ENCODE peak calls at places on chromosomes 13 and 19, in four cellular contexts. V, S, N and H are unnamed samples.

GRCh38 chr19:47609885-47610545 is 1.1 kb downstream of the BICRA start:
- DNase-seq in V (peak), S (peak), N (peak), H (peak)

GRCh38 chr19:36686365-36687213 is 823 bp upstream of the ZNF567 start:
- DNase-seq in V (peak), S (no peak), N (no peak), H (no peak)

GRCh38 chr19:48925240-48925843 is 8.2 kb upstream of the DHDH start:
- DNase-seq in V (no peak), S (no peak), N (no peak), H (no peak)

GRCh38 chr13:72536668-72537399 is 190.6 kb downstream of the MZT1 start:
- DNase-seq in V (no peak), S (no peak), N (no peak), H (no peak)

GRCh38 chr13:46178143-46178542 is 3.8 kb downstream of the LCP1 start:
- DNase-seq in V (no peak), S (no peak), N (no peak), H (no peak)

GRCh38 chr19:46471778-46472543 is 598 bp upstream of the PNMA8A start:
- DNase-seq in V (no peak), S (no peak), N (no peak), H (no peak)

GRCh38 chr19:48543121-48543710 is 8.8 kb upstream of the SULT2B1 start:
- DNase-seq in V (no peak), S (no peak), N (no peak), H (no peak)

GRCh38 chr19:57887195-57887941 is 1.5 kb downstream of the ZNF814 start:
- DNase-seq in V (no peak), S (no peak), N (no peak), H (peak)

GRCh38 chr19:48928164-48929005 is 5.1 kb upstream of the DHDH start:
- DNase-seq in V (no peak), S (no peak), N (no peak), H (no peak)

GRCh38 chr19:43847246-43847645 is 20.1 kb downstream of the ZNF283 start:
- DNase-seq in V (no peak), S (no peak), N (no peak), H (no peak)

GRCh38 chr13:79626924-79627323 is 146.0 kb downstream of the NDFIP2 start:
- DNase-seq in V (no peak), S (no peak), N (no peak), H (no peak)

GRCh38 chr19:49097453-49098288 is 12.4 kb downstream of the SNRNP70 start:
- DNase-seq in V (peak), S (peak), N (peak), H (peak)

GRCh38 chr19:326851-327250 is 17.7 kb downstream of the MIER2 start:
- DNase-seq in V (no peak), S (no peak), N (no peak), H (no peak)

GRCh38 chr13:31912641-31913401 is 118.8 kb upstream of the FRY start:
- DNase-seq in V (no peak), S (peak), N (no peak), H (no peak)

GRCh38 chr13:29140277-29140676 is 320.1 kb downstream of the MTUS2 start:
- DNase-seq in V (no peak), S (no peak), N (no peak), H (no peak)

GRCh38 chr13:59982631-59983382 is 180.9 kb downstream of the DIAPH3 start:
- DNase-seq in V (no peak), S (no peak), N (peak), H (no peak)

GRCh38 chr13:110702591-110703526 is 3.1 kb downstream of the CARS2 start:
- DNase-seq in V (no peak), S (peak), N (no peak), H (no peak)

GRCh38 chr19:32309711-32310390 is 35.6 kb upstream of the ZNF507 start:
- DNase-seq in V (no peak), S (no peak), N (no peak), H (no peak)

GRCh38 chr13:26934096-26934495 is 173.5 kb upstream of the GPR12 start:
- DNase-seq in V (no peak), S (no peak), N (no peak), H (no peak)

GRCh38 chr19:3441089-3441985 is 39.0 kb downstream of the SMIM24 start:
- DNase-seq in V (no peak), S (no peak), N (no peak), H (no peak)

GRCh38 chr13:77002590-77003190 is 10.8 kb downstream of the CLN5 start:
- DNase-seq in V (no peak), S (peak), N (no peak), H (no peak)
- TF ChIP-seq TEAD4 in V (no peak), S (no peak), N (no peak), H (no peak)

DNA sequence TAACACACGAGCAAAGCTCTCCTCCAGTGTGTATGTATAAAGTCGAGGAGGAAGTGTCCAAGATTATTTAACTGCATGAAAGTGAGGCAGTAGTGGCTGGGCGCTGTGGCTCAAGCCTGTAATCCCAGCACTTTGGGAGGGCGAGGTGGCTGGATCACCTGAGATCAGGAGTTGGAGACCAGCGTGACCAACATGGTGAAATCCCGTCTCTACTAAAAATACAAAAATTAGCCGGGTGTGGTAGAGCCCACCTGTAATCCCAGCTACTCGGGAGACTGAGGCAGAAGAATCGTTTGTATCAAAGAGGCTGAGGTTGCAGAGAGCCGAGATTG is 1.2 kb upstream of the ZNF20 start:
- DNase-seq in V (no peak), S (no peak), N (no peak), H (no peak)
- TF ChIP-seq CTCF in V (no peak), S (no peak), N (no peak), H (peak)

DNA sequence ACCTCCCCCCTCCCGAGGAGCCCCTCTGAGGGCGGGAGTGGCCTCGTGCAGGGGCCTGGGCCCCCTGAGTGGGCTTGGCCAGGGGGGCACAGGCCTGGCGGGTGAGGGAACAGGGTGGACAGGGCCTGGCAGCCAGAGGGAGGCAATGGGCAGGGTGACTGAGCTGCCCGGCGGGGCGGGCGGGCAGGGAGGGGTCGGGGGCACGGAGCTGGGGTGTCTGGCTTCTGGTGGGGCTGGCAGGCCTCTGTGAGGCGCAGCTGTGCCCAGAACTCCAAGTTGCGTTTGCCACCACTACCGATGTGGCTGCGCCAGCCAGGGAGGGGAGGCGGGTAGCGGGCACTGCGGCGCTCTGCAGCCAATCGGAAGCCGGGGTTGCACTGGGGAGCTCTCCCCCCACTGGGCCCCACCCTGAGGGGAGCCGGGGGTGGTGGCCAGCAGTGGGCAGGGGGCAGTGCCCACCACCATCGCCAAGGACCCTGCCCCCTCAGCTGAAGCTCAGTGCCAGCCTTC is 7.2 kb downstream of the NFIX start:
- DNase-seq in V (no peak), S (peak), N (no peak), H (no peak)
- TF ChIP-seq TEAD4 in V (no peak), S (no peak), N (no peak), H (no peak)

GRCh38 chr19:28530406-28531035 is 682.4 kb downstream of the UQCRFS1 start:
- DNase-seq in V (no peak), S (no peak), N (no peak), H (no peak)
- TF ChIP-seq CTCF in V (no peak), S (no peak), N (peak), H (no peak)

GRCh38 chr19:17778621-17779280 is 16.2 kb upstream of the B3GNT3 start:
- DNase-seq in V (no peak), S (no peak), N (peak), H (peak)
- TF ChIP-seq TEAD4 in V (no peak), S (no peak), N (no peak), H (no peak)

GRCh38 chr19:52690395-52691214 is 44.2 kb downstream of the ZNF611 start:
- DNase-seq in V (peak), S (peak), N (peak), H (peak)
- TF ChIP-seq CTCF in V (peak), S (peak), N (no peak), H (no peak)

DNA sequence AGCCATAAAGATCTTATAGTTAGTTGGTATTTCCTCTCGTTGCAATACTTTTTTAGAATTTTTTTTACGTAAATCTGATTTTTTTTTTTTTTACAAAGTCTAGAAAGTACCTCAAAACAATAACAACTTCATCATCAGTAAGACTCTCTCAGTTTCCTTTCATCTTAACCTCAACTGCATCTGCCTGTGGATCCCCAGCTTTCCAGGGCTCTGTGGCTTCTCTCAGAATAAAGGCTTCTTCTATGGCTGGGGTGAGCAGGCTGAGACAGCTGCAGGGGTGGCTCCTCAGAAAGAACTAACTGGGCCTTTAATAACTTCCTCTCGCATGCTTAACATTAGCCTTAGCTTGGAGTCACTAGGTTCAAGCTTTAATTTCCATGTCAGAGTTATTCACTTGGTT is 4.2 kb downstream of the ZNF506 start:
- DNase-seq in V (no peak), S (no peak), N (no peak), H (no peak)
- TF ChIP-seq TEAD4 in V (no peak), S (no peak), N (no peak), H (no peak)

GRCh38 chr13:71067164-71067815 is 799.7 kb downstream of the DACH1 start:
- DNase-seq in V (no peak), S (no peak), N (no peak), H (no peak)
- TF ChIP-seq CTCF in V (peak), S (no peak), N (no peak), H (no peak)